ENCODE peak calls at places on chromosomes 5 and 9, in five cellular contexts. J is mesenchymal stem cell, X is IMR-90, U is H1, W is trophoblast cell. B is an unnamed sample. For H3K36me3, the result is how much of the 10 kb centered on the place peaks cover.

GRCh38 chr5:180860273-180860886 is 696 bp downstream of the ZFP62 start:
- DNase-seq in J (peak), X (no peak), W (no peak), U (peak), B (no peak)

GRCh38 chr9:8750639-8751041 is 951.1 kb upstream of the DMAC1 start:
- DNase-seq in X (no peak), W (no peak), J (peak), U (no peak), B (no peak)

GRCh38 chr9:87878930-87879603 is 3.6 kb upstream of the SPATA31E1 start:
- DNase-seq in U (no peak), W (no peak), J (peak), X (peak), B (no peak)

GRCh38 chr5:135596788-135597187 is 18.0 kb upstream of the CXCL14 start:
- DNase-seq in J (no peak), U (peak), W (no peak), X (no peak), B (no peak)

GRCh38 chr5:147490989-147491388 is 18.9 kb downstream of the DPYSL3 start:
- DNase-seq in U (no peak), X (no peak), W (no peak), J (no peak), B (no peak)

GRCh38 chr9:136821333-136822031 is 13.7 kb downstream of the RABL6 start:
- DNase-seq in X (no peak), J (peak), U (no peak), W (no peak), B (no peak)

GRCh38 chr9:110183208-110184145 is 24.5 kb downstream of the C9orf152 start:
- DNase-seq in X (peak), U (peak), J (peak), W (peak), B (peak)

GRCh38 chr5:1681955-1682354 is 117.7 kb downstream of the MRPL36 start:
- DNase-seq in J (no peak), W (no peak), X (no peak), U (peak), B (no peak)

GRCh38 chr5:33180900-33181299 is 259.9 kb upstream of the TARS1 start:
- DNase-seq in J (peak), U (no peak), X (peak), W (no peak), B (peak)

GRCh38 chr9:114850871-114851270 is 45.0 kb upstream of the TNFSF15 start:
- DNase-seq in X (peak), U (no peak), W (no peak), J (peak), B (no peak)

GRCh38 chr5:15794117-15794985 is 294.4 kb downstream of the FBXL7 start:
- DNase-seq in J (peak), W (no peak), U (no peak), X (peak), B (no peak)

GRCh38 chr5:74934949-74935751 is 69.0 kb upstream of the FAM169A start:
- DNase-seq in U (no peak), X (peak), W (no peak), J (peak), B (no peak)

GRCh38 chr5:179413086-179413690 is 67.9 kb upstream of the ADAMTS2 start:
- DNase-seq in X (no peak), U (peak), W (no peak), J (no peak), B (no peak)
- H3K36me3 ChIP-seq in X (under half), U (under half), W (under half), J (under half), B (under half)

GRCh38 chr9:126658964-126659555 is 45.3 kb downstream of the LMX1B start:
- DNase-seq in W (no peak), U (no peak), X (no peak), J (no peak), B (no peak)
- H4K91ac ChIP-seq in W (no peak), U (no peak), X (no peak), J (no peak), B (no peak)

DNA sequence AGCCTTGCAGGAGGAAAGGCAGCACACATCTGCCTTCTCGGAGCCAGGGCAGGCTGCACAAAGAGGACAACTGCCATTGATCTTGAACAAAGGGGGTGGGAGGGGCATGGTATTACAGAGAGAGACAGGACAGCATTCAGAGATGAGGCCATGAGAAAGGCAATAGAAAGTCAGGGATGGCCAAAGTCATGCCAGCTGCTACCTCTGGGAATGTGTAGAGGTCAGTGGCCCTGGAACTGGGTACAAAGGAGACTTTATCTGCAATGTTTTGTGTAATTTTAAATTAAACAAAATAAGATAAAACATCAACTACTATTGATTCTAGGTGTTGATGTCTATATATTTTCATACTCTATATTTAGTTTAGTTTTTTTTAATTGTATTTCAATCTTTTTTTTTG is 43.3 kb downstream of the WDR36 start:
- DNase-seq in J (no peak), U (no peak), W (no peak), X (no peak), B (peak)
- H3K14ac ChIP-seq in J (no peak), U (no peak), W (no peak), X (no peak), B (no peak)

GRCh38 chr9:122327175-122327574 is 43.6 kb upstream of the PTGS1 start:
- DNase-seq in X (no peak), U (no peak), J (no peak), W (no peak), B (no peak)
- H3K36me3 ChIP-seq in X (under half), U (under half), J (under half), W (under half), B (under half)

GRCh38 chr9:113369583-113370140 is 7.1 kb downstream of the HDHD3 start:
- DNase-seq in W (no peak), X (no peak), U (no peak), J (no peak), B (no peak)
- H4K91ac ChIP-seq in W (no peak), X (no peak), U (no peak), J (no peak), B (no peak)

GRCh38 chr9:78677326-78677725 is 380.4 kb downstream of the PSAT1 start:
- DNase-seq in J (no peak), U (no peak), W (no peak), X (peak), B (no peak)
- H3K14ac ChIP-seq in J (no peak), U (no peak), W (no peak), X (no peak), B (no peak)

GRCh38 chr5:88765798-88766197 is 117.2 kb downstream of the MEF2C start:
- DNase-seq in U (no peak), J (no peak), X (no peak), W (no peak), B (no peak)

GRCh38 chr5:88758584-88758983 is 124.4 kb downstream of the MEF2C start:
- DNase-seq in J (no peak), U (no peak), W (no peak), X (no peak), B (no peak)

GRCh38 chr5:88760512-88760911 is 122.5 kb downstream of the MEF2C start:
- DNase-seq in W (no peak), U (no peak), J (no peak), X (no peak), B (no peak)

GRCh38 chr5:88761269-88761880 is 121.6 kb downstream of the MEF2C start:
- DNase-seq in W (no peak), U (no peak), X (peak), J (no peak), B (no peak)

DNA sequence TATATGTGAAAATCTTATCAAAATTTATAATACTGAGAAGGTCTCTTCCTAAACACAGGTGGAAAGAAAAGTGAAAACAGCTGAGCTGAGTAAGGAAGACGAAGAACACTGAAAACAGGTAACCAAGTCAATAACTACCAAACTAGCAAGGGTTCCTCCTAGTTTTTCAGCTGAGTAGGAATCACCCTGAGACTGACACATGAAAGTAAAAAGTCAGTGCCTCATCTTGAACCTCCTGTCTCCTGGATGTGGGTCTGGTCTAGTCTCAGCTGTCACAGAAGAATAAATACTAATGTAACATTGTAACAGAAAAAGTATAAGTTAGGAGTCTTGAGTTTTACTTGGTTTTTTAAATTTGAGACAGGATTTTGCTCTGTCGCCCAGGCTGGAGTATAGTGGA is 121.0 kb downstream of the MEF2C start:
- DNase-seq in X (no peak), W (no peak), J (no peak), U (no peak), B (no peak)
- H3K36me3 ChIP-seq in X (under half), W (under half), J (under half), U (under half), B (under half)